ENCODE peak calls at places on chromosomes 1 and 21, in six cellular contexts. F, U, V, J, I and T are unnamed samples.

GRCh38 chr1:40922969-40923368 is 56.5 kb upstream of the CTPS1 start:
- DNase-seq in F (no peak), U (no peak), V (no peak), J (peak), I (no peak), T (no peak)

GRCh38 chr1:109768335-109768650 is 4.6 kb upstream of the EPS8L3 start:
- DNase-seq in F (no peak), U (no peak), V (no peak), J (no peak), I (no peak), T (no peak)

GRCh38 chr21:28342229-28342810 is 650.4 kb downstream of the LTN1 start:
- DNase-seq in F (no peak), U (no peak), V (no peak), J (no peak), I (no peak), T (no peak)

GRCh38 chr1:27600500-27601175 is 3.3 kb downstream of the AHDC1 start:
- DNase-seq in F (no peak), U (no peak), V (no peak), J (no peak), I (no peak), T (no peak)

GRCh38 chr1:212467843-212468482 is 35.2 kb downstream of the NENF start:
- DNase-seq in F (no peak), U (no peak), V (no peak), J (peak), I (no peak), T (peak)

GRCh38 chr1:25619101-25619890 is 2.7 kb downstream of the MAN1C1 start:
- DNase-seq in F (no peak), U (no peak), V (peak), J (peak), I (peak), T (no peak)

GRCh38 chr1:67818725-67819301 is 14.5 kb downstream of the GNG12 start:
- DNase-seq in F (no peak), U (no peak), V (no peak), J (no peak), I (no peak), T (no peak)

GRCh38 chr1:178341218-178341956 is 155.4 kb downstream of the CLEC20A start:
- DNase-seq in F (no peak), U (no peak), V (no peak), J (no peak), I (peak), T (peak)

GRCh38 chr1:11501491-11501897 is 22.5 kb downstream of the DISP3 start:
- DNase-seq in F (no peak), U (no peak), V (no peak), J (no peak), I (no peak), T (peak)

GRCh38 chr1:26132825-26133167 is 21.2 kb downstream of the PDIK1L start:
- DNase-seq in F (no peak), U (no peak), V (no peak), J (no peak), I (no peak), T (no peak)